ENCODE peak calls at places on chromosome X, in seven cellular contexts. K is uterus, R is T-cell, V is astrocyte, U is dorsolateral prefrontal cortex, P is colonic mucosa, J is H9. S is an unnamed sample.
A peak's percentile ranks its signal among the peaks of the same experiment; 100 is the strongest.

GRCh38 chrX:153973127-153974002 is 811 bp downstream of the TMEM187 start:
- DNase-seq in U (no peak), J (no peak), V (peak; percentile 8), R (no peak), K (no peak), P (no peak), S (no peak)

GRCh38 chrX:152878976-152879755 is 18.7 kb upstream of the ZNF185 start:
- DNase-seq in P (no peak), K (no peak), U (no peak), J (no peak), R (no peak), V (no peak), S (no peak)

GRCh38 chrX:112863850-112864249 is 23.2 kb upstream of the AMOT start:
- DNase-seq in K (no peak), P (no peak), R (no peak), J (no peak), U (no peak), V (no peak), S (no peak)

GRCh38 chrX:124736553-124737240 is 390.3 kb downstream of the SH2D1A start:
- DNase-seq in U (no peak), P (no peak), J (peak; percentile 92), V (no peak), K (no peak), R (peak; percentile 66), S (no peak)

GRCh38 chrX:149504226-149504914 is 736 bp downstream of the IDS start:
- DNase-seq in P (no peak), J (peak; percentile 69), U (peak; percentile 24), K (no peak), V (no peak), R (peak; percentile 61), S (no peak)

GRCh38 chrX:72078411-72078810 is 53.3 kb downstream of the RTL5 start:
- DNase-seq in R (no peak), P (no peak), U (no peak), K (no peak), V (no peak), J (no peak), S (no peak)

GRCh38 chrX:46860536-46860935 is 23.7 kb downstream of the RP2 start:
- DNase-seq in U (no peak), J (no peak), P (no peak), K (no peak), R (no peak), V (no peak), S (no peak)

GRCh38 chrX:131778269-131779218 is 234.7 kb downstream of the OR13H1 start:
- DNase-seq in U (peak; percentile 72), V (peak; percentile 40), K (peak; percentile 77), P (peak; percentile 88), R (no peak), J (no peak), S (peak; percentile 46)

GRCh38 chrX:131854586-131854985 is 168.5 kb upstream of the STK26 start:
- DNase-seq in R (no peak), U (no peak), J (no peak), V (no peak), K (no peak), P (no peak), S (no peak)

GRCh38 chrX:73916931-73917657 is 354.1 kb downstream of the CHIC1 start:
- DNase-seq in V (peak; percentile 96), J (no peak), K (no peak), P (no peak), U (no peak), R (no peak), S (no peak)

GRCh38 chrX:54439967-54440871 is at the start of gene TSR2:
- DNase-seq in U (peak; percentile 82), K (peak; percentile 79), P (peak; percentile 81), J (peak; percentile 83), V (peak; percentile 82), R (peak; percentile 73), S (peak; percentile 83)

GRCh38 chrX:40266490-40267333 is 169.0 kb upstream of the BCOR start:
- DNase-seq in J (peak; percentile 85), R (peak; percentile 21), U (peak; percentile 46), P (peak; percentile 77), V (peak; percentile 36), K (peak; percentile 58), S (peak; percentile 82)

GRCh38 chrX:30875957-30876356 is 13.1 kb downstream of the TAB3 start:
- DNase-seq in V (peak; percentile 64), U (no peak), J (no peak), K (no peak), R (no peak), P (no peak), S (no peak)

GRCh38 chrX:138638996-138639395 is 72.5 kb downstream of the FGF13 start:
- DNase-seq in V (peak; percentile 43), R (no peak), U (no peak), K (no peak), P (no peak), J (no peak), S (no peak)

GRCh38 chrX:126552313-126553022 is at the start of gene DCAF12L1:
- DNase-seq in V (no peak), U (no peak), P (no peak), R (no peak), K (no peak), J (peak; percentile 75), S (no peak)

GRCh38 chrX:33465137-33465536 is 253.8 kb upstream of the DMD start:
- DNase-seq in P (no peak), R (no peak), U (no peak), K (no peak), V (no peak), J (no peak), S (no peak)

GRCh38 chrX:19682712-19683331 is 167.5 kb upstream of the MAP3K15 start:
- DNase-seq in K (peak; percentile 67), U (peak; percentile 6), R (peak; percentile 84), J (peak; percentile 49), V (peak; percentile 92), P (peak; percentile 45), S (peak; percentile 75)